ENCODE peak calls at places on chromosome 2, in seven cellular contexts. P is AG09309, K is A549, Y is right lobe of liver, R is tibial artery, T is cardiac fibroblast, H is OCI-LY7. Z is an unnamed sample.

GRCh38 chr2:203404996-203405395 is 76.8 kb downstream of the ABI2 start:
- DNase-seq in P (no peak), K (no peak), Y (no peak), R (no peak), T (peak; percentile 77), H (no peak), Z (peak; percentile 58)

GRCh38 chr2:126219081-126219480 is 436.9 kb upstream of the GYPC start:
- DNase-seq in P (no peak), K (no peak), Y (no peak), R (no peak), T (no peak), H (no peak), Z (no peak)

GRCh38 chr2:191215666-191216065 is 29.5 kb upstream of the MYO1B start:
- DNase-seq in P (no peak), K (no peak), Y (no peak), R (no peak), T (no peak), H (no peak), Z (peak; percentile 57)

GRCh38 chr2:169315357-169315756 is 47.0 kb downstream of the LRP2 start:
- DNase-seq in P (no peak), K (no peak), Y (no peak), R (no peak), T (no peak), H (no peak), Z (no peak)

GRCh38 chr2:70104231-70105111 is 17.2 kb downstream of the PCBP1 start:
- DNase-seq in P (no peak), K (no peak), Y (peak; percentile 55), R (peak; percentile 60), T (peak; percentile 70), H (peak; percentile 83), Z (peak; percentile 83)

GRCh38 chr2:28096421-28096820 is 205.9 kb downstream of the BABAM2 start:
- DNase-seq in P (no peak), K (no peak), Y (no peak), R (no peak), T (peak; percentile 59), H (no peak), Z (no peak)

GRCh38 chr2:177264539-177265385 is at the start of gene NFE2L2:
- DNase-seq in P (no peak), K (peak; percentile 91), Y (peak; percentile 96), R (peak; percentile 97), T (peak; percentile 89), H (peak; percentile 93), Z (peak; percentile 92)

GRCh38 chr2:634670-635395 is 42.4 kb downstream of the TMEM18 start:
- DNase-seq in P (no peak), K (peak; percentile 21), Y (no peak), R (no peak), T (no peak), H (no peak), Z (no peak)

GRCh38 chr2:2229898-2230817 is 100.9 kb downstream of the MYT1L start:
- DNase-seq in P (no peak), K (peak; percentile 12), Y (no peak), R (no peak), T (no peak), H (no peak), Z (no peak)

GRCh38 chr2:12861344-12861942 is 144.7 kb downstream of the TRIB2 start:
- DNase-seq in P (no peak), K (no peak), Y (no peak), R (no peak), T (peak; percentile 87), H (no peak), Z (peak; percentile 48)

GRCh38 chr2:160510617-160511016 is 17.0 kb upstream of the RBMS1 start:
- DNase-seq in P (peak; percentile 55), K (no peak), Y (no peak), R (no peak), T (peak; percentile 47), H (no peak), Z (peak; percentile 68)

GRCh38 chr2:11661891-11662435 is 8.0 kb downstream of the NTSR2 start:
- DNase-seq in P (no peak), K (no peak), Y (no peak), R (no peak), T (no peak), H (no peak), Z (no peak)

GRCh38 chr2:100773538-100773937 is 46.4 kb upstream of the NPAS2 start:
- DNase-seq in P (no peak), K (no peak), Y (no peak), R (no peak), T (no peak), H (no peak), Z (no peak)

GRCh38 chr2:237156131-237156856 is 70.6 kb downstream of the COPS8 start:
- DNase-seq in P (peak; percentile 80), K (no peak), Y (no peak), R (peak; percentile 92), T (peak; percentile 94), H (no peak), Z (peak; percentile 85)

GRCh38 chr2:24024018-24024417 is 14.1 kb downstream of the MFSD2B start:
- DNase-seq in P (no peak), K (peak; percentile 69), Y (no peak), R (no peak), T (peak; percentile 67), H (no peak), Z (peak; percentile 35)

GRCh38 chr2:24022324-24022974 is 12.6 kb downstream of the MFSD2B start:
- DNase-seq in P (no peak), K (no peak), Y (no peak), R (no peak), T (no peak), H (no peak), Z (no peak)

GRCh38 chr2:24022975-24023575 is 13.2 kb downstream of the MFSD2B start:
- DNase-seq in P (no peak), K (no peak), Y (no peak), R (no peak), T (no peak), H (no peak), Z (no peak)

GRCh38 chr2:24019729-24020128 is 9.8 kb downstream of the MFSD2B start:
- DNase-seq in P (no peak), K (no peak), Y (no peak), R (no peak), T (no peak), H (no peak), Z (no peak)

DNA sequence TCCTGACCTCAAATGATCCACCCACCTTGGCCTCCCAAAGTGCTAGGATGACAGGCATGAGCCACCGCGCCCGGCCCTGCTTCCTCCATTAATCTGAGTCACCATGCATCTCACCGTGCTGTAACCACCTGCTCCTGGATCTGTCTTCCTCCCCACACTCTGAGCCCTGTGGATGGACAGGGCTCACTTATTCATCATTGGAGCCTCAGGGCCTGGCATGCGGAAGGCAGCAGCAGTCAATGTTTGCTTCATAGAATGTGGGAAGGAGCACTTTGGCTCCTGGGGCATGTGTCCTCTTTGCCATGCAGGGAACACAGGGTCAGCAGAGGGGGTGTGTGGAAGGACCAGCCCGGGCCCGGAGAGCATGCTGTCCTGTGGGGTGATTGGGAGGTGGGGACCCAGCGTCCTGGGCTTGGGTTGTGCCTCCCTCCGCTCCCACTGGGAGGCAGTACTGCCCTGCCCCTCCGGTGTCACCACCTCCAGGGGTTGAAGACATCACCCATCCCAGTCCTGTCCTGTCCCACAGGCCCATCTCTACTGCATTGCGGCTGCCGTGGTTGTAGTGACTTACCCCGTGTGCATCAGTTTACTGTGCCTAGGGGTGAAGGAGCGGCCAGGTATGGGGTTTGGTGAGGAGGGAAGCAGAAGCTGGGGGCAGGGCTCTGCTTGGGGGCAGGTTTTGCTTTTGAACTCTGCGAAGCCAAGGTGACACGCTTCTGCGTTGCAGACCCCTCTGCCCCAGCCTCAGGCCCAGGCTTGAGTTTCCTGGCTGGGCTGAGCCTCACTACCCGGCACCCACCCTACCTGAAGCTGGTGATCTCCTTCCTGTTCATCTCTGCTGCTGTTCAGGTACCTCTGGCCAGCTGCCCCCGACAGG is 11.5 kb downstream of the MFSD2B start:
- DNase-seq in P (no peak), K (peak; percentile 57), Y (no peak), R (no peak), T (no peak), H (peak; percentile 44), Z (no peak)
- TF ChIP-seq CTCF in P (peak; percentile 23), K (peak; percentile 41), Y (peak; percentile 24), R (no peak), T (peak; percentile 33), H (peak; percentile 68), Z (peak; percentile 43)

DNA sequence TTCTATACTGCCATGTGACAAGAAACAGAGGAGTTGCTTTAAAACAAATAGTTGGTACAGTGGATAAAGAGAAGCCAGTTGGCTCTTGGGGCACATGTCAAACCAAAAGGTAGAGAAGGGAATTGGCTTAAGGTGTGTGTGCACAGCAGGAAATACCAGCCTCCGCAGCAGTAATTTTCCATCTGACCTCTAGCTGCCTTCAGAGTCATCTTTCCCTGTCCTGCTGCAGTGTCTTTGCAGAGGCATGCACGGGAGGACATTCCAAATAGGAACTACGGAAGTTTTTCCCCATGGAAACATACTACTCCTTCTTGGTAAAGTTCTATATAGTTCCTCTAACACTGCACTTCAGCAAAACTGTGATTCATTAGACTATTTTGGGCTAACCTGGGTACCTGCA is 99.5 kb downstream of the RAB3GAP1 start:
- DNase-seq in P (no peak), K (no peak), Y (no peak), R (no peak), T (no peak), H (no peak), Z (no peak)
- H3K4me3 ChIP-seq in P (no peak overlapping the region), K (no peak overlapping the region), Y (no peak overlapping the region), R (no peak overlapping the region), T (no peak overlapping the region), H (no peak overlapping the region), Z (no peak overlapping the region)

GRCh38 chr2:152555048-152555447 is 162.2 kb downstream of the PRPF40A start:
- DNase-seq in P (no peak), K (peak; percentile 17), Y (no peak), R (no peak), T (peak; percentile 28), H (no peak), Z (no peak)
- TF ChIP-seq CTCF in P (peak; percentile 10), K (peak; percentile 46), Y (no peak), R (no peak), T (peak; percentile 39), H (peak; percentile 24), Z (peak; percentile 47)

GRCh38 chr2:226791056-226791486 is 8.5 kb downstream of the IRS1 start:
- DNase-seq in P (no peak), K (no peak), Y (no peak), R (no peak), T (peak; percentile 66), H (peak; percentile 88), Z (peak; percentile 82)

GRCh38 chr2:226791487-226792081 is 8.0 kb downstream of the IRS1 start:
- DNase-seq in P (no peak), K (peak; percentile 87), Y (peak; percentile 92), R (peak; percentile 94), T (peak; percentile 79), H (peak; percentile 92), Z (peak; percentile 86)

GRCh38 chr2:226790006-226790405 is 9.6 kb downstream of the IRS1 start:
- DNase-seq in P (no peak), K (no peak), Y (no peak), R (no peak), T (no peak), H (no peak), Z (no peak)

GRCh38 chr2:226788881-226789485 is 10.6 kb downstream of the IRS1 start:
- DNase-seq in P (no peak), K (no peak), Y (no peak), R (no peak), T (peak; percentile 50), H (no peak), Z (peak; percentile 38)

DNA sequence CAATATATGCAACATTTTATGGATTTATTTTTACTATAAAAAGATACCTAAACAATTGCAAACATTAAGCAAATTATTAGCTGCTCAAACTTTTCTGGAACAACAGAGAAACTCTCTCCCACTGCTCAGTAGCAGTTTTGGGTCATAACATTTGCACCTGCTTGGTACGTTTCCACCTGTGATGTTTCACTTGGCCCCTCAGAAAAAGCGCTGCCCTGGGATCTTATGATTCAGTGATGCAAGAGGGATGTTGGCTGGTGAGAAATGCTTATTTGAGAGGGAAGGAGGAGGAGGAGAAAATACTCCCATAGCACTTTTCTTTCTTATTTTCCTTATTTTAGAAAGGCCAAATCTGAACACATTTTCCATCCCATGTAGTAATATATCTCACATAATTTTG is 9.2 kb downstream of the IRS1 start:
- DNase-seq in P (no peak), K (no peak), Y (no peak), R (no peak), T (no peak), H (peak; percentile 63), Z (no peak)
- H3K4me3 ChIP-seq in P (no peak overlapping the region), K (peak overlapping the region; percentile 48), Y (peak overlapping the region; percentile 73), R (peak overlapping the region; percentile 69), T (no peak overlapping the region), H (peak overlapping the region; percentile 73), Z (peak overlapping the region; percentile 63)

Z was measured in fibroblast of villous mesenchyme.